ENCODE peak calls at places on chromosomes 13 and 19, in six cellular contexts. One of them, this sample, is unnamed.

GRCh38 chr19:30131246-30131645 is 189.2 kb downstream of the URI1 start:
- DNase-seq in caudate nucleus: no peak
- DNase-seq in anterior cingulate cortex: no peak
- DNase-seq in EL: no peak
- DNase-seq in smooth muscle cell of the brain vasculature: no peak
- DNase-seq in NCI-H1694 treated with DMSO at 0.1 percent for 48 hours: no peak
- DNase-seq in this sample: no peak

GRCh38 chr19:4172861-4173473 is 9.4 kb downstream of the SIRT6 start:
- DNase-seq in smooth muscle cell of the brain vasculature: no peak
- DNase-seq in anterior cingulate cortex: no peak
- DNase-seq in caudate nucleus: no peak
- DNase-seq in EL: peak
- DNase-seq in NCI-H1694 treated with DMSO at 0.1 percent for 48 hours: no peak
- DNase-seq in this sample: peak

GRCh38 chr13:37534181-37534580 is 64.4 kb downstream of the POSTN start:
- DNase-seq in anterior cingulate cortex: no peak
- DNase-seq in smooth muscle cell of the brain vasculature: no peak
- DNase-seq in NCI-H1694 treated with DMSO at 0.1 percent for 48 hours: no peak
- DNase-seq in EL: peak
- DNase-seq in caudate nucleus: no peak
- DNase-seq in this sample: no peak

GRCh38 chr13:94552095-94552494 is 43.9 kb downstream of the TGDS start:
- DNase-seq in caudate nucleus: no peak
- DNase-seq in smooth muscle cell of the brain vasculature: no peak
- DNase-seq in EL: no peak
- DNase-seq in NCI-H1694 treated with DMSO at 0.1 percent for 48 hours: no peak
- DNase-seq in anterior cingulate cortex: no peak
- DNase-seq in this sample: no peak

GRCh38 chr19:58021541-58022282 is 12.1 kb upstream of the ZSCAN1 start:
- DNase-seq in EL: peak
- DNase-seq in caudate nucleus: no peak
- DNase-seq in anterior cingulate cortex: peak
- DNase-seq in NCI-H1694 treated with DMSO at 0.1 percent for 48 hours: no peak
- DNase-seq in smooth muscle cell of the brain vasculature: no peak
- DNase-seq in this sample: peak

GRCh38 chr13:69796256-69796655 is 311.4 kb upstream of the ATXN8OS start:
- DNase-seq in EL: no peak
- DNase-seq in NCI-H1694 treated with DMSO at 0.1 percent for 48 hours: no peak
- DNase-seq in smooth muscle cell of the brain vasculature: no peak
- DNase-seq in caudate nucleus: no peak
- DNase-seq in anterior cingulate cortex: no peak
- DNase-seq in this sample: no peak

GRCh38 chr13:107457686-107458085 is 757.6 kb downstream of the LIG4 start:
- DNase-seq in smooth muscle cell of the brain vasculature: no peak
- DNase-seq in EL: no peak
- DNase-seq in caudate nucleus: no peak
- DNase-seq in anterior cingulate cortex: no peak
- DNase-seq in NCI-H1694 treated with DMSO at 0.1 percent for 48 hours: no peak
- DNase-seq in this sample: no peak

GRCh38 chr13:24263652-24264051 is 45.7 kb upstream of the C1QTNF9 start:
- DNase-seq in NCI-H1694 treated with DMSO at 0.1 percent for 48 hours: no peak
- DNase-seq in anterior cingulate cortex: no peak
- DNase-seq in smooth muscle cell of the brain vasculature: no peak
- DNase-seq in EL: no peak
- DNase-seq in caudate nucleus: no peak
- DNase-seq in this sample: no peak

GRCh38 chr19:6852001-6852400 is 35.4 kb upstream of the ADGRE1 start:
- DNase-seq in EL: no peak
- DNase-seq in smooth muscle cell of the brain vasculature: no peak
- DNase-seq in NCI-H1694 treated with DMSO at 0.1 percent for 48 hours: no peak
- DNase-seq in caudate nucleus: no peak
- DNase-seq in anterior cingulate cortex: no peak
- DNase-seq in this sample: no peak

GRCh38 chr13:106284358-106284757 is 251.1 kb downstream of the EFNB2 start:
- DNase-seq in NCI-H1694 treated with DMSO at 0.1 percent for 48 hours: no peak
- DNase-seq in smooth muscle cell of the brain vasculature: no peak
- DNase-seq in caudate nucleus: no peak
- DNase-seq in anterior cingulate cortex: no peak
- DNase-seq in EL: peak
- DNase-seq in this sample: no peak

GRCh38 chr13:94345374-94346195 is 133.9 kb downstream of the DCT start:
- DNase-seq in EL: peak
- DNase-seq in smooth muscle cell of the brain vasculature: no peak
- DNase-seq in anterior cingulate cortex: no peak
- DNase-seq in NCI-H1694 treated with DMSO at 0.1 percent for 48 hours: peak
- DNase-seq in caudate nucleus: no peak
- DNase-seq in this sample: no peak

GRCh38 chr19:17402982-17403855 is 2.2 kb downstream of the BST2 start:
- DNase-seq in NCI-H1694 treated with DMSO at 0.1 percent for 48 hours: no peak
- DNase-seq in caudate nucleus: no peak
- DNase-seq in smooth muscle cell of the brain vasculature: no peak
- DNase-seq in EL: peak
- DNase-seq in anterior cingulate cortex: no peak
- DNase-seq in this sample: peak

GRCh38 chr13:27117158-27117557 is 54.5 kb downstream of the USP12 start:
- DNase-seq in smooth muscle cell of the brain vasculature: no peak
- DNase-seq in EL: no peak
- DNase-seq in NCI-H1694 treated with DMSO at 0.1 percent for 48 hours: no peak
- DNase-seq in caudate nucleus: no peak
- DNase-seq in anterior cingulate cortex: no peak
- DNase-seq in this sample: no peak

GRCh38 chr19:38251564-38252051 is 4.6 kb downstream of the PPP1R14A start:
- DNase-seq in smooth muscle cell of the brain vasculature: no peak
- DNase-seq in anterior cingulate cortex: no peak
- DNase-seq in EL: no peak
- DNase-seq in caudate nucleus: no peak
- DNase-seq in NCI-H1694 treated with DMSO at 0.1 percent for 48 hours: peak
- DNase-seq in this sample: no peak

GRCh38 chr19:48670699-48671455 is 1.9 kb downstream of the NTN5 start:
- DNase-seq in anterior cingulate cortex: no peak
- DNase-seq in smooth muscle cell of the brain vasculature: no peak
- DNase-seq in NCI-H1694 treated with DMSO at 0.1 percent for 48 hours: no peak
- DNase-seq in EL: no peak
- DNase-seq in caudate nucleus: no peak
- DNase-seq in this sample: no peak

GRCh38 chr19:23070353-23070781 is 46.5 kb upstream of the ZNF730 start:
- DNase-seq in EL: peak
- DNase-seq in caudate nucleus: no peak
- DNase-seq in NCI-H1694 treated with DMSO at 0.1 percent for 48 hours: peak
- DNase-seq in anterior cingulate cortex: no peak
- DNase-seq in smooth muscle cell of the brain vasculature: no peak
- DNase-seq in this sample: no peak

GRCh38 chr13:112741835-112742570 is 52.2 kb downstream of the ATP11A start:
- DNase-seq in NCI-H1694 treated with DMSO at 0.1 percent for 48 hours: no peak
- DNase-seq in smooth muscle cell of the brain vasculature: no peak
- DNase-seq in EL: no peak
- DNase-seq in caudate nucleus: no peak
- DNase-seq in anterior cingulate cortex: no peak
- DNase-seq in this sample: no peak

GRCh38 chr19:4831351-4832340 is at the start of gene TICAM1:
- DNase-seq in anterior cingulate cortex: peak
- DNase-seq in EL: peak
- DNase-seq in smooth muscle cell of the brain vasculature: no peak
- DNase-seq in caudate nucleus: no peak
- DNase-seq in NCI-H1694 treated with DMSO at 0.1 percent for 48 hours: no peak
- DNase-seq in this sample: peak

GRCh38 chr19:38979867-38980266 is 4.3 kb upstream of the FBXO17 start:
- DNase-seq in caudate nucleus: no peak
- DNase-seq in smooth muscle cell of the brain vasculature: no peak
- DNase-seq in NCI-H1694 treated with DMSO at 0.1 percent for 48 hours: no peak
- DNase-seq in EL: no peak
- DNase-seq in anterior cingulate cortex: no peak
- DNase-seq in this sample: no peak

GRCh38 chr19:6058411-6059201 is 51.7 kb downstream of the RFX2 start:
- DNase-seq in caudate nucleus: no peak
- DNase-seq in smooth muscle cell of the brain vasculature: no peak
- DNase-seq in NCI-H1694 treated with DMSO at 0.1 percent for 48 hours: no peak
- DNase-seq in EL: no peak
- DNase-seq in anterior cingulate cortex: no peak
- DNase-seq in this sample: no peak

GRCh38 chr19:1132625-1133383 is 29.0 kb downstream of the GPX4 start:
- DNase-seq in caudate nucleus: no peak
- DNase-seq in smooth muscle cell of the brain vasculature: no peak
- DNase-seq in EL: no peak
- DNase-seq in NCI-H1694 treated with DMSO at 0.1 percent for 48 hours: no peak
- DNase-seq in anterior cingulate cortex: no peak
- DNase-seq in this sample: peak

GRCh38 chr19:6588508-6589345 is 2.2 kb downstream of the CD70 start:
- DNase-seq in smooth muscle cell of the brain vasculature: no peak
- DNase-seq in EL: no peak
- DNase-seq in caudate nucleus: no peak
- DNase-seq in NCI-H1694 treated with DMSO at 0.1 percent for 48 hours: no peak
- DNase-seq in anterior cingulate cortex: no peak
- DNase-seq in this sample: no peak

GRCh38 chr19:35105047-35105410 is 10.6 kb upstream of the FXYD3 start:
- DNase-seq in caudate nucleus: no peak
- DNase-seq in NCI-H1694 treated with DMSO at 0.1 percent for 48 hours: no peak
- DNase-seq in smooth muscle cell of the brain vasculature: no peak
- DNase-seq in anterior cingulate cortex: no peak
- DNase-seq in EL: no peak
- DNase-seq in this sample: no peak

GRCh38 chr19:5138606-5139594 is 170.0 kb downstream of the KDM4B start:
- DNase-seq in anterior cingulate cortex: peak
- DNase-seq in NCI-H1694 treated with DMSO at 0.1 percent for 48 hours: no peak
- DNase-seq in caudate nucleus: no peak
- DNase-seq in smooth muscle cell of the brain vasculature: peak
- DNase-seq in EL: peak
- DNase-seq in this sample: peak

GRCh38 chr13:62137629-62138405 is 722.2 kb upstream of the PCDH20 start:
- DNase-seq in caudate nucleus: no peak
- DNase-seq in smooth muscle cell of the brain vasculature: no peak
- DNase-seq in NCI-H1694 treated with DMSO at 0.1 percent for 48 hours: no peak
- DNase-seq in EL: no peak
- DNase-seq in anterior cingulate cortex: no peak
- DNase-seq in this sample: no peak

GRCh38 chr19:56643460-56643763 is 453 bp downstream of the SMIM17 start:
- DNase-seq in anterior cingulate cortex: no peak
- DNase-seq in EL: no peak
- DNase-seq in smooth muscle cell of the brain vasculature: no peak
- DNase-seq in NCI-H1694 treated with DMSO at 0.1 percent for 48 hours: no peak
- DNase-seq in caudate nucleus: no peak
- DNase-seq in this sample: no peak

GRCh38 chr13:111216166-111216960 is 101.3 kb downstream of the ARHGEF7 start:
- DNase-seq in anterior cingulate cortex: no peak
- DNase-seq in NCI-H1694 treated with DMSO at 0.1 percent for 48 hours: peak
- DNase-seq in caudate nucleus: no peak
- DNase-seq in EL: peak
- DNase-seq in smooth muscle cell of the brain vasculature: no peak
- DNase-seq in this sample: peak

GRCh38 chr19:3580156-3580955 is 4.9 kb upstream of the GIPC3 start:
- DNase-seq in caudate nucleus: no peak
- DNase-seq in smooth muscle cell of the brain vasculature: peak
- DNase-seq in anterior cingulate cortex: no peak
- DNase-seq in NCI-H1694 treated with DMSO at 0.1 percent for 48 hours: no peak
- DNase-seq in EL: peak
- DNase-seq in this sample: no peak

GRCh38 chr13:78317030-78317429 is 286.3 kb downstream of the POU4F1 start:
- DNase-seq in smooth muscle cell of the brain vasculature: no peak
- DNase-seq in NCI-H1694 treated with DMSO at 0.1 percent for 48 hours: peak
- DNase-seq in caudate nucleus: no peak
- DNase-seq in EL: no peak
- DNase-seq in anterior cingulate cortex: no peak
- DNase-seq in this sample: no peak

GRCh38 chr13:49893591-49893990 is 42.5 kb downstream of the SPRYD7 start:
- DNase-seq in EL: no peak
- DNase-seq in smooth muscle cell of the brain vasculature: no peak
- DNase-seq in NCI-H1694 treated with DMSO at 0.1 percent for 48 hours: no peak
- DNase-seq in anterior cingulate cortex: no peak
- DNase-seq in caudate nucleus: no peak
- DNase-seq in this sample: no peak

GRCh38 chr13:64640002-64640401 is 2590.1 kb downstream of the PCDH9 start:
- DNase-seq in smooth muscle cell of the brain vasculature: no peak
- DNase-seq in EL: no peak
- DNase-seq in anterior cingulate cortex: no peak
- DNase-seq in NCI-H1694 treated with DMSO at 0.1 percent for 48 hours: no peak
- DNase-seq in caudate nucleus: no peak
- DNase-seq in this sample: no peak

GRCh38 chr19:7888145-7888825 is at the start of gene LRRC8E:
- DNase-seq in smooth muscle cell of the brain vasculature: no peak
- DNase-seq in EL: peak
- DNase-seq in NCI-H1694 treated with DMSO at 0.1 percent for 48 hours: no peak
- DNase-seq in anterior cingulate cortex: no peak
- DNase-seq in caudate nucleus: no peak
- DNase-seq in this sample: no peak

GRCh38 chr19:54462713-54463530 is 656 bp downstream of the LENG9 start:
- DNase-seq in smooth muscle cell of the brain vasculature: no peak
- DNase-seq in NCI-H1694 treated with DMSO at 0.1 percent for 48 hours: peak
- DNase-seq in EL: peak
- DNase-seq in caudate nucleus: no peak
- DNase-seq in anterior cingulate cortex: peak
- DNase-seq in this sample: peak

GRCh38 chr19:15829786-15830185 is 14.3 kb upstream of the OR10H1 start:
- DNase-seq in anterior cingulate cortex: no peak
- DNase-seq in EL: no peak
- DNase-seq in caudate nucleus: no peak
- DNase-seq in NCI-H1694 treated with DMSO at 0.1 percent for 48 hours: no peak
- DNase-seq in smooth muscle cell of the brain vasculature: no peak
- DNase-seq in this sample: no peak

GRCh38 chr13:30868806-30869470 is 37.1 kb upstream of the MEDAG start:
- DNase-seq in smooth muscle cell of the brain vasculature: no peak
- DNase-seq in NCI-H1694 treated with DMSO at 0.1 percent for 48 hours: no peak
- DNase-seq in EL: peak
- DNase-seq in anterior cingulate cortex: no peak
- DNase-seq in caudate nucleus: no peak
- DNase-seq in this sample: no peak

GRCh38 chr13:50524540-50524939 is 319.0 kb downstream of the DLEU7 start:
- DNase-seq in caudate nucleus: no peak
- DNase-seq in smooth muscle cell of the brain vasculature: no peak
- DNase-seq in NCI-H1694 treated with DMSO at 0.1 percent for 48 hours: no peak
- DNase-seq in anterior cingulate cortex: no peak
- DNase-seq in EL: no peak
- DNase-seq in this sample: no peak

GRCh38 chr13:114259974-114260373 is 21.4 kb upstream of the UPF3A start:
- DNase-seq in EL: no peak
- DNase-seq in smooth muscle cell of the brain vasculature: no peak
- DNase-seq in anterior cingulate cortex: peak
- DNase-seq in NCI-H1694 treated with DMSO at 0.1 percent for 48 hours: no peak
- DNase-seq in caudate nucleus: no peak
- DNase-seq in this sample: no peak

GRCh38 chr13:54972838-54973237 is 1944.2 kb downstream of the OLFM4 start:
- DNase-seq in anterior cingulate cortex: no peak
- DNase-seq in smooth muscle cell of the brain vasculature: no peak
- DNase-seq in caudate nucleus: no peak
- DNase-seq in EL: no peak
- DNase-seq in NCI-H1694 treated with DMSO at 0.1 percent for 48 hours: no peak
- DNase-seq in this sample: no peak

GRCh38 chr13:99626461-99627082 is 125.3 kb downstream of the TM9SF2 start:
- DNase-seq in EL: peak
- DNase-seq in anterior cingulate cortex: no peak
- DNase-seq in smooth muscle cell of the brain vasculature: no peak
- DNase-seq in caudate nucleus: no peak
- DNase-seq in NCI-H1694 treated with DMSO at 0.1 percent for 48 hours: no peak
- DNase-seq in this sample: no peak

This sample was measured in effector CD8-positive, alpha-beta T cell.